ENCODE peak calls at places on chromosomes 3 and 15, in four cellular contexts. X is uterus, J is foreskin fibroblast, M is skeletal muscle cell. E is an unnamed sample.

GRCh38 chr3:88863196-88863595 is 244.2 kb upstream of the EPHA3 start:
- DNase-seq in X (no peak), M (peak; percentile 4), J (peak; percentile 3), E (no peak)

GRCh38 chr3:181230258-181230657 is 240.7 kb upstream of the DNAJC19 start:
- DNase-seq in X (no peak), J (no peak), M (no peak), E (peak; percentile 56)

GRCh38 chr3:183233986-183234385 is 19.1 kb upstream of the B3GNT5 start:
- DNase-seq in X (no peak), M (no peak), J (no peak), E (no peak)

GRCh38 chr15:49621327-49622210 is 721 bp downstream of the DTWD1 start:
- DNase-seq in M (no peak), J (peak; percentile 18), X (no peak), E (peak; percentile 67)

GRCh38 chr15:65409284-65409631 is 13.5 kb downstream of the IGDCC4 start:
- DNase-seq in X (no peak), J (peak; percentile 96), M (peak; percentile 97), E (peak; percentile 59)

GRCh38 chr3:123156276-123156995 is 45.3 kb upstream of the SEC22A start:
- DNase-seq in J (no peak), X (no peak), M (no peak), E (no peak)

GRCh38 chr3:155425351-155425750 is 131.9 kb upstream of the STRIT1 start:
- DNase-seq in X (no peak), M (no peak), J (peak; percentile 41), E (no peak)

GRCh38 chr3:118666-119065 is 77.9 kb upstream of the CHL1 start:
- DNase-seq in J (no peak), X (no peak), M (no peak), E (no peak)

GRCh38 chr3:8607285-8608040 is 37.1 kb downstream of the SSUH2 start:
- DNase-seq in M (no peak), X (peak; percentile 58), J (peak; percentile 83), E (no peak)

GRCh38 chr3:170780955-170781354 is 89.0 kb downstream of the RPL22L1 start:
- DNase-seq in X (no peak), J (peak; percentile 55), M (peak; percentile 31), E (no peak)

GRCh38 chr3:38611866-38612265 is 37.6 kb downstream of the SCN5A start:
- DNase-seq in X (no peak), M (no peak), J (no peak), E (no peak)

GRCh38 chr3:126907557-126907956 is 75.4 kb upstream of the PLXNA1 start:
- DNase-seq in J (peak; percentile 42), X (no peak), M (no peak), E (no peak)

GRCh38 chr3:117512975-117513374 is 803.4 kb downstream of the TUSC7 start:
- DNase-seq in X (no peak), M (no peak), J (peak; percentile 56), E (no peak)

GRCh38 chr3:189353318-189353958 is 181.7 kb downstream of the TPRG1 start:
- DNase-seq in J (no peak), M (no peak), X (no peak), E (no peak)

GRCh38 chr15:62624541-62625399 is 417.8 kb upstream of the TPM1 start:
- DNase-seq in J (peak; percentile 91), M (peak; percentile 41), X (peak; percentile 25), E (no peak)

GRCh38 chr15:86327230-86327865 is 247.7 kb downstream of the AGBL1 start:
- DNase-seq in J (peak; percentile 27), X (no peak), M (no peak), E (no peak)

GRCh38 chr3:12588674-12589054 is 31.8 kb downstream of the MKRN2 start:
- DNase-seq in X (no peak), M (no peak), J (no peak), E (no peak)

GRCh38 chr3:194696702-194697101 is 11.0 kb downstream of the FAM43A start:
- DNase-seq in J (no peak), X (no peak), M (no peak), E (no peak)

GRCh38 chr3:170424879-170425278 is 6.2 kb downstream of the CLDN11 start:
- DNase-seq in X (no peak), M (no peak), J (no peak), E (no peak)

GRCh38 chr3:196111939-196112386 is 30.1 kb upstream of the TFRC start:
- DNase-seq in X (no peak), M (no peak), J (no peak), E (no peak)

GRCh38 chr3:28556195-28556594 is 207.6 kb upstream of the AZI2 start:
- DNase-seq in X (no peak), M (no peak), J (no peak), E (no peak)

GRCh38 chr15:44188810-44189209 is 6.3 kb downstream of the FRMD5 start:
- DNase-seq in X (no peak), M (no peak), J (no peak), E (no peak)

GRCh38 chr3:8327739-8328138 is 173.9 kb upstream of the LMCD1 start:
- DNase-seq in M (no peak), J (no peak), X (no peak), E (no peak)

GRCh38 chr3:58068126-58068809 is 60.0 kb downstream of the FLNB start:
- DNase-seq in M (no peak), J (no peak), X (no peak), E (no peak)

GRCh38 chr3:124419303-124419702 is 310.9 kb upstream of the UMPS start:
- DNase-seq in J (no peak), X (no peak), M (no peak), E (no peak)

GRCh38 chr3:43255675-43256074 is 30.7 kb upstream of the SNRK start:
- DNase-seq in J (no peak), M (no peak), X (no peak), E (no peak)

GRCh38 chr3:195769551-195769950 is 42.2 kb downstream of the MUC4 start:
- DNase-seq in M (no peak), X (peak; percentile 3), J (no peak), E (no peak)

DNA sequence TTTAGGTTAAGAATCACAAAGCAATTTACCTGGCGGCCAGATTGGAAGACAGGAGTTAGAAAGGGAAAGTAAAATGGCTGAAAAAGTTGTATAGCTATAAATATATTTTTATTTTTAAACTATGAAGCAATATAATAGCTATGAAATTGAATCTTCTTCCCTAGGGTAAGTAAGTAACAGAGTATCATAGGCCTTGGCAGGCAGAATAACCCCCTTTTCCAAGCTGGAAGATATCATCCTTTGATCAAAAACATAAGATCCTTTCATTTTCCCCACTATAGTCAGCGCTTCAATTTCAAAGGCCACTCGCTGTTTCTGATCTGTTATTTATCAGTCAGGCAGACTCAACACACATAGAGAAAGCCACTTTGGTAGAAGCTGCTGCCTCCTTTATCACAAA is 74.1 kb upstream of the UBE2E2 start:
- DNase-seq in M (no peak), X (no peak), J (no peak), E (no peak)
- H3K4me3 ChIP-seq in M (peak overlapping the region; percentile 10), X (peak overlapping the region; percentile 19), J (peak overlapping the region; percentile 31), E (no peak overlapping the region)

GRCh38 chr3:72492240-72492639 is 356.0 kb downstream of the SHQ1 start:
- DNase-seq in X (peak; percentile 23), J (peak; percentile 97), M (peak; percentile 81), E (no peak)

GRCh38 chr3:72489916-72490315 is 358.3 kb downstream of the SHQ1 start:
- DNase-seq in X (no peak), M (no peak), J (no peak), E (no peak)

GRCh38 chr3:72487946-72488735 is 360.1 kb downstream of the SHQ1 start:
- DNase-seq in X (no peak), M (no peak), J (no peak), E (no peak)

GRCh38 chr3:72488736-72489030 is 359.6 kb downstream of the SHQ1 start:
- DNase-seq in J (peak; percentile 42), M (no peak), X (no peak), E (no peak)

DNA sequence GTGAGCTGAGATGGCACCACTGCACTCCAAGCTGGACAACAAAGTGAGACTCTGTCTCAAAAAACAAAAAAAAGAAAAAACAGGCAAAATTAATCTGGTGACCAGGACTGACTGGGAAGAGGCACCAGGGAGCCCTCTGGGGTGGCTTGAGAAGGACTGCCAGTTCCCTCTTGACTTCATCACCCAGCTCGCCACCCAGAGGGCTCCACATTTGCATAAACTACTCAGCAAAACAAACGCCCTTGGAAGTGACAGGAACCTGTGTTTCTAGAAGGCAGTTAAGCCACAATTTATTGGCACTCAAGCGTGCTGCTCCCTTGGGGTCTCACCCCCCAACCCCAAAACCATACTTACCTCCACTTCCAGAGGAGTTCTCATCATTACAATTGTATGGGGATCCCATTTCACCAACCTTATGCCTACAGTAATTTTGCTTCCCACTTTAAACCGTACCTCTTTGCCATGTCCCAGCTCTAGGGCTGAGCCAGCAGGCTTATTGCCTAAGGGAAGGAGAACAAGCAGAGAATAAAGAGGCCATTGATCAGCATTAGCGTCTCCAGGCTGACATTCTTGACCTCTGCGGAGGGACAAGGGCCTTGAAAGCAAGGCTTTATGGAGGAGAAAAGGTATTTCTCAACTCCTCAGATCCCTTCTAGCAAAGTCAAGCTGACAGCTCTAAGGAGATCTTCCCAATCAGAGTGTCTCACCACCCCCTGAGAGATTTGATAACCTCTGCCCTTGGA is 357.4 kb downstream of the SHQ1 start:
- DNase-seq in X (no peak), J (no peak), M (no peak), E (no peak)
- H3K4me3 ChIP-seq in X (no peak overlapping the region), J (no peak overlapping the region), M (no peak overlapping the region), E (no peak overlapping the region)

DNA sequence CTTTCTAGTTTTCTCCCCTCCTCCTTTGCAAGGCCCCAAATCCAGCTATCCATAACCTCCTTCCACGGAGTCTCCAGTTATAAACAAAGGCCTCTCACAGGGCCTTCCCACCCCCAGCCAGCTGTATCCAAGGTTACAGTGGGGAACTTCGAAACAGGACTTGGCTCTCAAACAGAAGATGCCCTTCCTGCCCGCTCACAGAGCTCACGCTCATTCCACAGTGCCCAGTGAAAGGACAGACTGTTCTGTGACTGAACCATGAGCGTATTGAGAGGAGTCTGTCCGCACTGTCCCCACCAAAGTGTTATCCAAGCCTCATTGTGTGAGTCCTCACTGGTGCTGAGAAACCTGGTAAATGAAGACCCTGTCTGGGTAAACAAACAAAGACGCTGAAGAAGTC is 35.4 kb downstream of the ARHGAP31 start:
- DNase-seq in M (no peak), X (no peak), J (no peak), E (no peak)
- H3K4me3 ChIP-seq in M (no peak overlapping the region), X (no peak overlapping the region), J (no peak overlapping the region), E (no peak overlapping the region)

GRCh38 chr3:164064298-164064697 is 1014.0 kb downstream of the SI start:
- DNase-seq in X (no peak), M (no peak), J (no peak), E (no peak)
- H3K4me3 ChIP-seq in X (no peak overlapping the region), M (no peak overlapping the region), J (no peak overlapping the region), E (no peak overlapping the region)

GRCh38 chr3:186593862-186594261 is 19.0 kb upstream of the AHSG start:
- DNase-seq in X (no peak), J (no peak), M (no peak), E (no peak)
- H3K4me3 ChIP-seq in X (no peak overlapping the region), J (no peak overlapping the region), M (no peak overlapping the region), E (no peak overlapping the region)